ENCODE peak calls at places on chromosome 22, in four cellular contexts. G is CD8-positive, alpha-beta T cell; F is GM13976; P is endothelial cell. X is an unnamed sample.

GRCh38 chr22:35540600-35541253 is at the start of gene RASD2:
- DNase-seq in G (no peak), F (peak; percentile 67), P (no peak), X (peak; percentile 48)

GRCh38 chr22:30261134-30261533 is 5.5 kb downstream of the OSM start:
- DNase-seq in G (no peak), F (no peak), P (no peak), X (no peak)

GRCh38 chr22:28398355-28398754 is 281.3 kb downstream of the TTC28 start:
- DNase-seq in G (no peak), F (no peak), P (no peak), X (no peak)

GRCh38 chr22:43014876-43015676 is at the start of gene PACSIN2:
- DNase-seq in G (peak; percentile 99), F (peak; percentile 100), P (peak; percentile 100), X (peak; percentile 100)

GRCh38 chr22:35328472-35328885 is 28.8 kb downstream of the TOM1 start:
- DNase-seq in G (no peak), F (no peak), P (no peak), X (no peak)

GRCh38 chr22:22714600-22715361 is 70.4 kb downstream of the GGTLC2 start:
- DNase-seq in G (no peak), F (peak; percentile 51), P (no peak), X (peak; percentile 61)

GRCh38 chr22:44859641-44860040 is 107.3 kb downstream of the ARHGAP8 start:
- DNase-seq in G (no peak), F (no peak), P (no peak), X (no peak)

GRCh38 chr22:22605074-22605404 is 39.4 kb upstream of the GGTLC2 start:
- DNase-seq in G (no peak), F (peak; percentile 44), P (no peak), X (peak; percentile 47)

GRCh38 chr22:33083212-33083611 is 25.0 kb upstream of the SYN3 start:
- DNase-seq in G (no peak), F (peak; percentile 31), P (no peak), X (peak; percentile 28)
- TF ChIP-seq CTCF in G (no peak), F (no peak), P (no peak), X (peak; percentile 8)

GRCh38 chr22:40347300-40347699 is 1.0 kb downstream of the ADSL start:
- DNase-seq in G (no peak), F (no peak), P (no peak), X (no peak)

GRCh38 chr22:40346178-40347064 is at the start of gene ADSL:
- DNase-seq in G (peak; percentile 85), F (peak; percentile 93), P (peak; percentile 89), X (peak; percentile 92)

GRCh38 chr22:40345271-40345670 is 1.0 kb upstream of the ADSL start:
- DNase-seq in G (peak; percentile 36), F (no peak), P (no peak), X (no peak)

GRCh38 chr22:40345801-40346177 is 511 bp upstream of the ADSL start:
- DNase-seq in G (peak; percentile 59), F (peak; percentile 58), P (no peak), X (peak; percentile 53)

DNA sequence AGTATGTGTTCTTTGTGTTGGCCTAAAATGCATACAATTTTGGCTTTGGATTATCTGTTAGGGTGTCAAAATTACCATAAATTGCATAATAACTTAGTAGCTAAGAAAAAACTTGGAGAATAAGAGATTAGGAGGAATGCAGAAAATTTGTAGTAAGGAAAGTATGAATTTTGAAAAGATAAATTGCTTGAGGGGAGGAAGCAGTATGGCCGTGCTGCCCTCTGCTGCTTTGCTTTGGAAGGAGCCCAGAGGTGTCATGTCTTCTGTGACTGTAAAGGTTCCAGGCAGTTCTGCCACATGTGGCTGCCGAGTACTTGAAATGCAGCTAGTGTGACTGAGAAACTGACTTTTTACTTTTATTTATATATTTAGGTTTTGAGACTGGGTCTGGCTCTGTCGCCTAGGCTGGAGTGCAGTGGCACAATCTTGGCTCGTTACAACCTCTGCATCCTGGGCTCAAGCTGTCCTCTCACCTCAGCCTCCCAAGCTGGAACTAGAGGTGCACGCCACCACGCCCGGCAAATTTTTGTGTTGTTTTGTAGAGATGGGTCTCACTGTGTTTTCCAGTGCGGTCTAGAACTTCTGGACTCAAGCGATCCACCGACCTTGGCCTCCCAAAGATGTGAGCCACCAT is 1.8 kb downstream of the ADSL start:
- DNase-seq in G (peak; percentile 77), F (peak; percentile 80), P (peak; percentile 52), X (peak; percentile 78)
- TF ChIP-seq CTCF in G (peak; percentile 97), F (peak; percentile 65), P (peak; percentile 66), X (peak; percentile 89)

GRCh38 chr22:50060441-50061140 is 2.5 kb upstream of the TTLL8 start:
- DNase-seq in G (no peak), F (no peak), P (no peak), X (no peak)
- TF ChIP-seq CTCF in G (no peak), F (no peak), P (no peak), X (no peak)

DNA sequence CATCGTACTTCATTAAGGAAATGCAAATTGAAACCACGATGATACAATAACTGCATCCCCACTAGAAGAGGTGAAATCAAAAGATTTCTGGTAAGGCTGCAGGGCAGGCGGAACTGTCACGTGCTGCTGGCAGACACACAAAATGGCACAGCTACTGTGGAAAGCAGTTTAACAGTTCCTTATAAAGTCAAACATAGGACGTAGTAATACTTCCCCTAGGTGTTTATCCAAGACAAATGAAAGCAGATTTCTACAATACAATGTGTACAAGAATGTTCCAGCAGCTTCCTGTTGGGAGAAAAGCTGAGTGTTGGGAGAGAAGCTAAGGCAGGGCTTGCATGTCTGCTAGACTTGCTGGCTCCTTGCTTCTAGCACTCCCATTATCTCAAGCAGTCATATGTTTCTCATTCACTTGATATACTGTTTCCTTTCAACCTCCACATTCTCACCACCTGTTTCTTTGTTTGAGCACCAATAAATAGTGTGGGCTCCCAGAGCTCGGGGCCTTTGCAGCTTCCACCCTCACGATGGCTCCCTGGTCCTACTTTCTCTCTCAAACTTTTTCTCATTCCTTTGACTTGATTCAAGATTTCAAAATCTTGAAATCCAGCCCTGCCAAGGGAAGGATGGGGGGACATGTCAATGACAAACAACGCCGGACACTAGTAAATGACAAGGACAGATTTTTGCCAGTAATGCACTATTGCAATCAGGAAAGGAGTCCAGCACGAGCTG is 21.3 kb upstream of the IL17RA start:
- DNase-seq in G (no peak), F (no peak), P (no peak), X (no peak)
- TF ChIP-seq CTCF in G (no peak), F (no peak), P (no peak), X (no peak)

GRCh38 chr22:16774911-16775529 is 50.2 kb downstream of the XKR3 start:
- DNase-seq in G (no peak), F (no peak), P (no peak), X (no peak)
- TF ChIP-seq CTCF in G (no peak), F (no peak), P (no peak), X (no peak)

GRCh38 chr22:19891350-19892248 is 36.9 kb upstream of the GNB1L start:
- DNase-seq in G (peak; percentile 84), F (peak; percentile 91), P (peak; percentile 65), X (peak; percentile 88)
- TF ChIP-seq CTCF in G (no peak), F (no peak), P (no peak), X (no peak)

GRCh38 chr22:46825145-46825544 is 62.7 kb downstream of the TBC1D22A start:
- DNase-seq in G (no peak), F (no peak), P (no peak), X (no peak)
- TF ChIP-seq CTCF in G (no peak), F (no peak), P (no peak), X (no peak)

GRCh38 chr22:26797910-26798309 is 140.5 kb downstream of the MIAT start:
- DNase-seq in G (no peak), F (no peak), P (peak; percentile 33), X (no peak)
- TF ChIP-seq CTCF in G (no peak), F (no peak), P (no peak), X (no peak)

GRCh38 chr22:33756508-33756949 is 163.7 kb downstream of the LARGE1 start:
- DNase-seq in G (no peak), F (no peak), P (no peak), X (no peak)
- TF ChIP-seq CTCF in G (no peak), F (no peak), P (no peak), X (no peak)